ENCODE peak calls at places on chromosome 22, in seven cellular contexts. K is osteoblast; J is ovary; E is thoracic aorta; S is CD8-positive, alpha-beta memory T cell; T is mammary epithelial cell; H is right cardiac atrium. M is an unnamed sample.

GRCh38 chr22:17190702-17191101 is 28.5 kb downstream of the ADA2 start:
- DNase-seq in E (no peak), K (no peak), S (no peak), H (no peak), J (no peak), T (no peak), M (no peak)

GRCh38 chr22:37529652-37530345 is 10.6 kb upstream of the CARD10 start:
- DNase-seq in K (peak), S (no peak), J (no peak), T (no peak), H (no peak), E (no peak), M (no peak)

GRCh38 chr22:49659924-49660315 is 167.8 kb downstream of the BRD1 start:
- DNase-seq in K (peak), S (no peak), T (no peak), J (no peak), E (no peak), H (no peak), M (no peak)

GRCh38 chr22:50338860-50339462 is 4.2 kb upstream of the PPP6R2 start:
- DNase-seq in K (no peak), J (no peak), E (no peak), S (no peak), T (no peak), H (no peak), M (no peak)

GRCh38 chr22:50438305-50439275 is 36.2 kb downstream of the SBF1 start:
- DNase-seq in T (no peak), K (no peak), H (no peak), S (no peak), E (no peak), J (peak), M (no peak)

GRCh38 chr22:35328472-35328885 is 28.8 kb downstream of the TOM1 start:
- DNase-seq in K (no peak), S (no peak), J (no peak), T (no peak), H (no peak), E (no peak), M (no peak)

GRCh38 chr22:49600891-49601431 is 226.7 kb downstream of the BRD1 start:
- DNase-seq in E (no peak), T (no peak), J (no peak), H (no peak), K (peak), S (no peak), M (no peak)

GRCh38 chr22:23073506-23074229 is 3.3 kb downstream of the GNAZ start:
- DNase-seq in J (peak), E (no peak), S (no peak), T (no peak), H (no peak), K (peak), M (no peak)

GRCh38 chr22:23786261-23786710 is 480 bp upstream of the SMARCB1 start:
- DNase-seq in J (peak), T (no peak), E (no peak), H (no peak), S (peak), K (peak), M (no peak)

GRCh38 chr22:19984201-19984753 is 32.3 kb downstream of the ARVCF start:
- DNase-seq in S (no peak), T (peak), K (peak), H (peak), J (peak), E (peak), M (peak)

GRCh38 chr22:27947461-27947860 is 28.4 kb upstream of the PITPNB start:
- DNase-seq in K (no peak), H (no peak), S (no peak), T (no peak), E (no peak), J (no peak), M (no peak)

GRCh38 chr22:19982991-19983578 is 33.5 kb downstream of the ARVCF start:
- DNase-seq in E (no peak), K (peak), H (peak), T (no peak), S (no peak), J (peak), M (no peak)

GRCh38 chr22:30333707-30334087 is 7.0 kb upstream of the TBC1D10A start:
- DNase-seq in H (no peak), T (no peak), S (no peak), J (no peak), E (no peak), K (no peak), M (no peak)

GRCh38 chr22:22407061-22407460 is 101.5 kb downstream of the ZNF280B start:
- DNase-seq in T (no peak), H (no peak), K (no peak), J (no peak), S (no peak), E (no peak), M (no peak)

GRCh38 chr22:50676661-50677492 is 4.3 kb downstream of the SHANK3 start:
- DNase-seq in H (no peak), T (no peak), J (peak), E (no peak), K (peak), S (no peak), M (no peak)

GRCh38 chr22:38965614-38966378 is 8.4 kb downstream of the APOBEC3A start:
- DNase-seq in E (no peak), H (no peak), T (no peak), J (no peak), S (no peak), K (no peak), M (no peak)

GRCh38 chr22:45511847-45512261 is 9.2 kb downstream of the FBLN1 start:
- DNase-seq in K (peak), E (no peak), S (no peak), H (peak), T (no peak), J (peak), M (no peak)

GRCh38 chr22:25546751-25547150 is 17.7 kb upstream of the GRK3 start:
- DNase-seq in S (no peak), K (no peak), J (no peak), T (no peak), H (no peak), E (no peak), M (no peak)

GRCh38 chr22:42688241-42688913 is 32.3 kb downstream of the A4GALT start:
- DNase-seq in E (peak), T (peak), J (peak), H (peak), K (peak), S (no peak), M (peak)

GRCh38 chr22:30286813-30287625 is 2.3 kb downstream of the CASTOR1 start:
- DNase-seq in H (peak), K (peak), J (peak), T (peak), E (no peak), S (peak), M (no peak)

GRCh38 chr22:42792453-42792908 is 64.6 kb downstream of the ARFGAP3 start:
- DNase-seq in S (no peak), K (no peak), E (no peak), T (no peak), J (no peak), H (no peak), M (no peak)

GRCh38 chr22:37797874-37798500 is 9.7 kb upstream of the GCAT start:
- DNase-seq in J (no peak), H (no peak), E (no peak), K (peak), T (no peak), S (no peak), M (no peak)

GRCh38 chr22:24550028-24550901 is 4.7 kb downstream of the GUCD1 start:
- DNase-seq in H (no peak), E (no peak), K (peak), S (no peak), T (no peak), J (no peak), M (no peak)

GRCh38 chr22:16866167-16866566 is 41.0 kb upstream of the XKR3 start:
- DNase-seq in E (no peak), S (no peak), H (no peak), T (no peak), J (no peak), K (no peak), M (no peak)

GRCh38 chr22:28019881-28020861 is 101.1 kb upstream of the PITPNB start:
- DNase-seq in H (peak), E (no peak), T (peak), K (peak), S (peak), J (peak), M (no peak)

GRCh38 chr22:25645266-25645665 is 80.8 kb downstream of the GRK3 start:
- DNase-seq in J (no peak), K (peak), E (no peak), S (no peak), H (no peak), T (no peak), M (no peak)

GRCh38 chr22:50160947-50161346 is 9.6 kb upstream of the PANX2 start:
- DNase-seq in K (peak), J (no peak), E (no peak), H (no peak), S (no peak), T (no peak), M (no peak)

GRCh38 chr22:29269230-29269604 is 1.1 kb downstream of the EWSR1 start:
- DNase-seq in H (no peak), J (no peak), K (peak), S (no peak), T (peak), E (no peak), M (no peak)

GRCh38 chr22:17116931-17117330 is 4.2 kb downstream of the TMEM121B start:
- DNase-seq in E (no peak), H (no peak), T (no peak), J (no peak), S (no peak), K (peak), M (no peak)

GRCh38 chr22:22593964-22594656 is 35.0 kb upstream of the PRAME start:
- DNase-seq in T (peak), S (peak), E (no peak), J (no peak), K (no peak), H (peak), M (no peak)

DNA sequence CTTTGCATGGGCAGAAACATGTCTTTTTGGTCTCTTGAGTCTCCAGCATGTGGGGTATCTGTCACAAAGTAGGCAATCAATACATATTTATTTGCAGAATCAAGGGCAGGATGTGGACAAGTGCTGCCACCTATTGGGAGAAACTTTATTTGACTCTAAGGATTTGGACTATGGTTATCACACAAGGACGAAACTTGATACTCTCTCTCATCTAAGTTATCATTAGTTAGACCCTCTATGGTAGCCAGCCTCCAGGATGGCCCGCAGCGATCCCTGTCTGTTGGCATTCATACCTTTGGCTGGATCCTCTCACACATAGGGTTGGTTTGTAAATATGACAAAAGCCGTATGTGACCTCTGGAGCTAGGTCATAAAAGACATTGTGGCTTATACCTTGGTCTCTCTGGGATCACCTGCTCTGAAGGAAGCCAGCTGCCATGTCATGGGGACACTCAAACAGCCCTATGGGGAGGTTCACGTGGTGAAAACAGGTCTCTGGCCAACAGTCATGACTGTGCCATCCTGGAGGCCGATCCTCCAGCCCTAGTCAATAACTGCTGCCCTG is 1.1 kb upstream of the FBXO7 start:
- DNase-seq in H (peak), T (peak), E (no peak), K (peak), S (peak), J (peak), M (no peak)
- H3K27ac ChIP-seq in H (peak), T (no peak), E (peak), K (peak), S (no peak), J (no peak), M (peak)

GRCh38 chr22:36375071-36375980 is 12.4 kb downstream of the MYH9 start:
- DNase-seq in J (no peak), S (peak), E (no peak), K (peak), T (no peak), H (no peak), M (no peak)

GRCh38 chr22:36376265-36376664 is 11.5 kb downstream of the MYH9 start:
- DNase-seq in E (no peak), S (peak), T (no peak), K (no peak), H (no peak), J (no peak), M (no peak)

GRCh38 chr22:36371920-36372319 is 15.8 kb downstream of the MYH9 start:
- DNase-seq in S (no peak), K (no peak), E (no peak), H (no peak), J (no peak), T (no peak), M (no peak)

GRCh38 chr22:36374603-36375024 is 13.2 kb downstream of the MYH9 start:
- DNase-seq in K (peak), J (no peak), T (peak), H (no peak), S (peak), E (no peak), M (peak)

DNA sequence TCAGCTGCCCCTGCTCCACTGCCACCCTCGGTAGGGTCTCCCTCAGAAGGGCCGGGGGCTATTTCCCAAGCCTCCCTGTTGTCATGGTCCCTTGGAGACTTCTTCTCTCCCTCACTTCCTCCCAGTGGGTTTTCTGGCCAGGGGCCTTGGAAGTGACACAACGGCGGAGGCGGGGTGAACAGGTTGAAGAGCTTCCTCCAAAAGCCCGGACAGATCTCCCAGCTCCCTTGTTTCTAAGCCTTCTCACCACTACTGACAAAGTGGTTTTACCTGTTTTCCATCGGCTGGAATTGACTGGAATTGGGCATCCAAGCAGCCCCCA is 14.5 kb downstream of the MYH9 start:
- DNase-seq in S (peak), T (no peak), K (no peak), E (no peak), J (no peak), H (peak), M (no peak)
- H3K27ac ChIP-seq in S (peak), T (peak), K (peak), E (peak), J (peak), H (peak), M (peak)

DNA sequence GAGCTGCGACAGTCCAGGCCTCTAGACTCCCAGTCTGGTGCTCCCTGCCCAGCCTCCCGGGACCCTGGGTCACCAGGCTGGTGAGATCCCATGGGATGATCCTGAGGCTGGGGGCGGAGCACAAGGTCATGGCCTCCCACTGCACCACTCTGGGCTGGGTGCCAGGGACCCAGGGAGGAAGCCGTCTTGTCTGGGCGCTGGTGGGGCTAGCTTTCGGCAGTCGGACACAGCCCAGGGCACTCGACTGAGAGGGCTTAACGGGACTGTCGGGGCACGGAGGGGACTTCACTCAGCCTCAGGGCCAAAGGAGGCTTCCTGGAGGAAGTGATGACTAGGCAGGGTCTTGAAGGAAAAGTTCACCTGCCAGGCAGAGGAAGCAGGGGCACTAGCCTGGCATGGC is 39.0 kb downstream of the ZC3H7B start:
- DNase-seq in S (no peak), K (peak), T (no peak), H (no peak), E (no peak), J (no peak), M (no peak)
- H3K27ac ChIP-seq in S (no peak), K (no peak), T (no peak), H (no peak), E (no peak), J (no peak), M (no peak)

GRCh38 chr22:40326905-40327735 is 19.2 kb upstream of the ADSL start:
- DNase-seq in J (no peak), H (no peak), K (no peak), T (no peak), S (peak), E (no peak), M (no peak)
- H3K27ac ChIP-seq in J (no peak), H (peak), K (no peak), T (no peak), S (no peak), E (no peak), M (no peak)

DNA sequence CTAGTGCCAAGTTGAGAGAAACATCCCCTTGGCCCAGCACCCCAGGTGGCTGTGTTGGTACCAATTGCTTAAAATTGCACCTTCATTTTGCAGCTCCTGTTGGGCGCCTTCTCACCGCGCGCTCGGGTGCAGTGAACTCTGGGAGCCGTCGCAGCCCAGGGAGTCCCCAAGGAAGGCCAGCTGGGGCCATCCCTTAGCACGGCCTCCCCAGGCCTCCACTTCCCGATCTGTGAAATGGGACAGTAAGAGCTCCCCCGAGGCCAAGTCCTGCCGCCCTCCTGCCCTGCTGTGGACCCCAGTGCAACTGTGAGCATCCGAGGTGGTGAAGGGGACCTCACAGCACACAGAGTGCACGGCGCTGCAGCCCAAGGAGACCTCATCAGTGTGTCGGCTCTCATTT is 1234.1 kb downstream of the BRD1 start:
- DNase-seq in S (no peak), J (no peak), H (no peak), K (no peak), T (no peak), E (no peak), M (no peak)
- H3K27ac ChIP-seq in S (no peak), J (no peak), H (no peak), K (no peak), T (no peak), E (no peak), M (no peak)

DNA sequence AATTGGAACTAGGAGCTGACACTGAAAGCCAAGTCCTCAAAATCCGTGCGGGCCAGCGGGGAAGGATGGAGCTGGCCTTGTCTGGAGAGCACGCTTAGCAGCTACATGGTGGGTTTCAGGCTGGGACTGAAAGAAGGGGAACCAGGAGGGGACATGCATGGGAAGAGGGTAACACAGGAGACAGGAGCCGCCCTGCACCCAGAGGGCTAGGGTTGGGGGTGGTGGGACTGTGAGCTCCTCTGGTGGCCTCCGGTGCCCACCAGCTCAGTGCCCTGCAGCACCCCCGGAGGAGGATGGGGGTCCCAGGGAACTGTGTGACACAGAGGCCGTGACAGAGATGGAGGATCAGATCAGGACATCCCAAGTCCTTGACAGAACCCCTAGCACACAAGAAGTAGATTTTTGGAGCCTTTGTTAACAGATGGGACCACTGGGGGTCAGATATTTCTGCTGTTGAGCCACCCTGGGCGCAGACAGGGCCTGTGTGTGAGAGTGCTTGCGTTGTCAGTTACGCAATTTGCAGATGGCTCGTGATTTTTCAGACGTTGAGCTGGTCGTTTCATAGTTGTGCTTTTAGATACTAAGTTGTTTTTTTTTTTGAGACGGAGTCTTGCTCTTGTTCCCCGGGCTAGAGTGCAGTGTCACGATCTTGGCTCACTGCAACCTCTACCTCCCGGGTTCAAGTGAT is 21.3 kb upstream of the GRAMD4 start:
- DNase-seq in K (no peak), T (no peak), J (no peak), E (no peak), S (no peak), H (no peak), M (no peak)
- H3K27ac ChIP-seq in K (no peak), T (no peak), J (no peak), E (no peak), S (no peak), H (no peak), M (no peak)

M was measured in epithelial cell of prostate.